ENCODE peak calls at places on chromosomes 6 and 20, in four cellular contexts. H is neuronal stem cell, O is GM23248, R is epithelial cell of prostate. B is an unnamed sample.

GRCh38 chr6:147099974-147100373 is 104.2 kb upstream of the STXBP5 start:
- DNase-seq in R (no peak), O (peak), H (no peak), B (peak)

GRCh38 chr6:26175428-26176181 is 88.4 kb downstream of the HFE start:
- DNase-seq in R (no peak), O (peak), H (peak), B (no peak)

GRCh38 chr6:26157150-26157837 is 70.1 kb downstream of the HFE start:
- DNase-seq in H (peak), R (peak), O (peak), B (peak)

GRCh38 chr20:23144856-23145255 is 58.7 kb upstream of the CD93 start:
- DNase-seq in R (no peak), H (no peak), O (no peak), B (no peak)

GRCh38 chr6:166490671-166491500 is 95.6 kb downstream of the RAMACL start:
- DNase-seq in O (no peak), R (no peak), H (no peak), B (no peak)

GRCh38 chr20:45971675-45972499 is at the start of gene ZNF335:
- DNase-seq in H (peak), O (peak), R (peak), B (peak)

GRCh38 chr6:128516514-128516898 is 3.9 kb downstream of the PTPRK start:
- DNase-seq in O (peak), R (no peak), H (no peak), B (no peak)

GRCh38 chr6:15876406-15876805 is 213.6 kb upstream of the DTNBP1 start:
- DNase-seq in H (no peak), O (peak), R (peak), B (peak)

GRCh38 chr6:29948277-29948676 is 5.9 kb downstream of the HLA-A start:
- DNase-seq in R (no peak), O (no peak), H (no peak), B (no peak)

GRCh38 chr6:167766986-167767714 is 59.6 kb upstream of the AFDN start:
- DNase-seq in O (no peak), R (no peak), H (no peak), B (no peak)

GRCh38 chr20:49278817-49279676 is 1.2 kb upstream of the ZNFX1 start:
- DNase-seq in H (no peak), O (peak), R (no peak), B (no peak)

GRCh38 chr6:129691709-129692108 is 18.3 kb downstream of the ARHGAP18 start:
- DNase-seq in R (no peak), H (no peak), O (no peak), B (no peak)

GRCh38 chr20:44120676-44121425 is 66.1 kb downstream of the JPH2 start:
- DNase-seq in H (no peak), R (no peak), O (no peak), B (no peak)

GRCh38 chr6:35895560-35895959 is 25.3 kb downstream of the SRPK1 start:
- DNase-seq in R (peak), O (no peak), H (no peak), B (peak)

GRCh38 chr6:116560130-116560529 is 6.6 kb downstream of the CALHM4 start:
- DNase-seq in O (no peak), H (no peak), R (no peak), B (no peak)

GRCh38 chr6:159979136-159979874 is 10.4 kb downstream of the IGF2R start:
- DNase-seq in R (no peak), O (peak), H (no peak), B (peak)

GRCh38 chr6:2216794-2217383 is 28.5 kb downstream of the GMDS start:
- DNase-seq in H (no peak), R (no peak), O (no peak), B (no peak)

GRCh38 chr20:63386491-63386890 is 25.3 kb upstream of the CHRNA4 start:
- DNase-seq in H (no peak), O (no peak), R (no peak), B (no peak)

GRCh38 chr6:437042-437402 is 45.5 kb downstream of the IRF4 start:
- DNase-seq in H (no peak), O (peak), R (no peak), B (no peak)

GRCh38 chr6:31293343-31293742 is 21.5 kb upstream of the HLA-C start:
- DNase-seq in H (peak), R (no peak), O (peak), B (no peak)

GRCh38 chr20:4415281-4415680 is 306.4 kb upstream of the PRND start:
- DNase-seq in H (no peak), O (no peak), R (no peak), B (peak)
- H3K27ac ChIP-seq in H (no peak), O (no peak), R (no peak), B (no peak)

DNA sequence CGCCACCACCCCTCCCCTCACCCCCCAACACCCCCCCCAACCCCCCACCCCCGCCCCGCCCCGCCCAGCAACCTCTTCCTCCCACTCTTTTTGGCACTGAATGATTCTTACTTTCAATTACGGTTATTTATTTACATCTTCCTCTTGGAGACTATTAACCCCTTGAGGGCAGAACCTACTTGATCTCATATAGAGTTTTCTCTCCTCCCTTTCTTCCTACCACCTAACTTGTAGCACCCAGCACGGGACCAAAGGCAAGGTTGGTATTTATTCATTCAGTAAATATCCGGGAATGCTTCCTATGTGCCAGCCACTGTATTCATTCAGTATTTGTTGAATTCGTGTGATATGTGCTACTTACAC is 1.2 kb upstream of the CNKSR3 start:
- DNase-seq in R (no peak), O (peak), H (no peak), B (no peak)
- H3K27ac ChIP-seq in R (no peak), O (no peak), H (no peak), B (no peak)

DNA sequence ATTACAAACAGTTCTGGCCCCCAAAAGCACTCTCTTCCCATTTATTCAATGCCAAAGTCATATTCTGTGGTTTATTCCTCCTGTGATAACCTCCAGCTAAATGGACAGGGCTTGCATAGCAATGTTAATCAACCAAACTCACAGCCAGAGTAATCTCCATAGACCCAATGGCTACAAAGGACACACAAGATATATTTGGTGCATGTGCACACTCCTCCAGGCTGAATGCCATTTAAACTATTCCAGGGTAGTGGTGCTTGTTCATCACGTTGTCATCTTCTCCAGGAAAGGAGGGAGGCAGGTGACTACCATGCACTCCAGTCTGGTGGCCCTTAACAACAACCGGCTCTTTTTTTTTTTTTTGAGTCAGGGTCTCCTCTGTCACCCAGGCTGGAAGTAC is 56.8 kb downstream of the B3GAT2 start:
- DNase-seq in R (no peak), H (no peak), O (no peak), B (no peak)
- H3K27ac ChIP-seq in R (no peak), H (no peak), O (no peak), B (no peak)

DNA sequence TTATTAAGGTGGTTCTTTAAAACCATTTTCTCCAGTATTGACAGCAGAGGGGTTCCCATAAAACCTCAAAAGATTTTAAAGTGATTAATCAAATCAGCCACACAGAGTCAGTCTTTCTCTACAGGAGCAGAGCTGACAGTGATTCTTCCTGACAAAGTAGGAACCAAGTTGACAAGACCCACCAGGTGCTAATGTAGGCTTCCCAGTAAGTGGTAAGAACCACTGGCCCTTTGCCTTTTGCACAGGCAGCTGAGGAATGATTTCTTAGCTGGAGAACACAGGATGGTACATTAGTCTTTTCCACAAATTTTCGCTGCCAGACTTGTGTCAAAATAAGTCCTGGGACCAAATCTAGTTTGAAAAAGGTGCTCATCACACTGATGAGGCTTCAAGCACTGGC is 95.8 kb downstream of the ARMC2 start:
- DNase-seq in H (no peak), O (no peak), R (no peak), B (no peak)
- H3K27ac ChIP-seq in H (no peak), O (peak), R (peak), B (peak)

DNA sequence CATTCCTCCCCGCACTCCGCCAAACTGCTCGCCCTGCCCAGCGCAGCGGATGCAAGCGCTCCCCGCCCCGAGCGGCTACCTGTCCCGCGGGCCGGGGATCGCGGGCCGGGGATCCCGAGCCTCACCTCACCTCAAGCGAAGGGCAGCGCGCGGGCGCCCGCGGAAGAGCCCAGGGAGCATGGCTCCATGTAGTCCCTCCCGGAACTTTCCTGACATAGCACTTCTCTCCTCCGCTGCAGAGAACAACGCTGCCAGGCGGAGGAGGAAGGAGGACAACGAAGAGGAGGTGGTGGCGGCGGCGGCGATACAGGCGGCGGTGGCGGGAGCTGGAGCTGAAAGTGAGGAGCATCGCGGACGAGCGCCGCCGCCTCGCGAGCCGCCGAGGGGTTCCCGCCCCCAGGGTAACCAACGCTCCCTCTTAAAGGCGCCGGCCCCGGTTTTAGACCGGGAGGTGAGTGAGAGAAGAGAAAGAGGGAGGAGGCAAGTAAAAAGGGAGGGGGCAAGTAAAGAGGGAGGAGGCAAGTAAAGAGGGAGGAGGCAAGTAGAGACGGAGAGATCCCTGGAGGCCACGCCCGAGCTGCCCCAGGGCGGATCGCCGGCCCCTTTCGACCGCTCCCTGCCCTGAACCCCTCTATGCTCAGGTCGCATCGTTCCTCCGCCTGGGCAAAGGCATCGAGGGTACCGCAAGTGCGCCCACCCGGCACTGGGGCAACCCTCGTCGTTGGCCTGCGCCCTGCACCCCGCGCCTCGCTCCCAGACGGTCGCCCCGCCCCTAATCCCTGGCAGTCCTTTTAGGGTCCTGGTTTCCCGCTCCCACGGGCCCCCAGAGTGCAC is at the start of gene GPR63:
- DNase-seq in O (peak), H (peak), R (no peak), B (peak)
- H3K27ac ChIP-seq in O (no peak), H (peak), R (no peak), B (peak)

DNA sequence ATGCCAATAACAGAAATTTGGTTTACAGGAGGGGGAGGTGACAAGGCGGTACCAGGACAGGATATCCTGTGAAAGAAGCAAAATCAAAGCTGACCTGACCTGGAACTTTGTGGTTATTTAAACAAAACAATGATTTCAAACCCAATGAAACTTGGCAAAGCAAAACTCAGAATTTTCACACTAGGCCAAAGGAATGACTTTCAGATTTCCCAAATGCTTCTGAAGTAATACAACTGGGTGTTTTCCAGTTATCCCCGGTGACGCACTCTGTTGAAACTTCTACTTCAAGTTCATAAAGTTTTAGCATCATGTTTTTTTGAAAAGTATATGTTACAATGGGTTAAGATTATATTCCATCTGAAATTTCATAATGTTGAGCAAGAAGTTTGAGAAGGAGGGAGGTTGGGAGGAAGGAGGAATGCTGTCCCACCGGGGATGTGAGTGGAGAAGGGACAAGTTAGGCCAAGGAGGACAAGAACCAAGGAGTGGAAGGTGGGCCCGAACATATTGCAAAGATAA is 78.1 kb upstream of the TRAF3IP2 start:
- DNase-seq in R (no peak), O (peak), H (no peak), B (no peak)
- H3K27ac ChIP-seq in R (no peak), O (peak), H (no peak), B (no peak)

GRCh38 chr20:58889334-58890072 is 37.0 kb downstream of the GNAS start:
- DNase-seq in R (no peak), O (peak), H (no peak), B (no peak)
- H3K27ac ChIP-seq in R (peak), O (peak), H (no peak), B (no peak)